ENCODE peak calls at places on chromosome 12, in ten cellular contexts. B, J, N, M, L, Z, V, S, P and A are unnamed samples.

GRCh38 chr12:6640497-6640896 is 4.7 kb upstream of the LPAR5 start:
- DNase-seq in B (no peak), J (no peak), N (no peak), M (no peak), L (no peak), Z (no peak), V (no peak), S (no peak), P (no peak), A (no peak)

GRCh38 chr12:54697836-54698235 is 49.7 kb upstream of the DCD start:
- DNase-seq in B (no peak), J (no peak), N (no peak), M (no peak), L (no peak), Z (no peak), V (no peak), S (no peak), P (no peak), A (no peak)

GRCh38 chr12:58026421-58026820 is 85.1 kb downstream of the ATP23 start:
- DNase-seq in B (no peak), J (no peak), N (no peak), M (no peak), L (no peak), Z (no peak), V (no peak), S (no peak), P (no peak), A (no peak)

GRCh38 chr12:63354919-63355318 is 203.9 kb upstream of the AVPR1A start:
- DNase-seq in B (no peak), J (no peak), N (no peak), M (no peak), L (no peak), Z (no peak), V (no peak), S (no peak), P (no peak), A (no peak)

GRCh38 chr12:120849765-120850164 is 54.4 kb downstream of the SPPL3 start:
- DNase-seq in B (no peak), J (no peak), N (no peak), M (no peak), L (no peak), Z (peak), V (peak), S (no peak), P (no peak), A (no peak)

GRCh38 chr12:26003065-26003464 is 44.6 kb downstream of the RASSF8 start:
- DNase-seq in B (no peak), J (no peak), N (no peak), M (no peak), L (no peak), Z (no peak), V (no peak), S (no peak), P (no peak), A (no peak)

GRCh38 chr12:81502912-81503695 is 256.0 kb downstream of the PPFIA2 start:
- DNase-seq in B (no peak), J (no peak), N (no peak), M (no peak), L (no peak), Z (peak), V (no peak), S (no peak), P (no peak), A (no peak)

GRCh38 chr12:120439646-120440247 is 1.8 kb downstream of the COX6A1 start:
- DNase-seq in B (no peak), J (no peak), N (peak), M (peak), L (peak), Z (peak), V (peak), S (peak), P (peak), A (no peak)

GRCh38 chr12:71551529-71551928 is 111.9 kb downstream of the LGR5 start:
- DNase-seq in B (no peak), J (no peak), N (no peak), M (no peak), L (no peak), Z (peak), V (no peak), S (no peak), P (no peak), A (no peak)

GRCh38 chr12:103841690-103842584 is 903 bp upstream of the NT5DC3 start:
- DNase-seq in B (peak), J (peak), N (peak), M (peak), L (no peak), Z (peak), V (peak), S (peak), P (peak), A (peak)

GRCh38 chr12:71648537-71648936 is 15.1 kb downstream of the ZFC3H1 start:
- DNase-seq in B (no peak), J (no peak), N (no peak), M (no peak), L (no peak), Z (no peak), V (no peak), S (no peak), P (no peak), A (no peak)

GRCh38 chr12:47753021-47754001 is 5.4 kb downstream of the RAPGEF3 start:
- DNase-seq in B (peak), J (peak), N (no peak), M (peak), L (no peak), Z (peak), V (peak), S (no peak), P (no peak), A (no peak)

GRCh38 chr12:25996677-25997076 is 38.2 kb downstream of the RASSF8 start:
- DNase-seq in B (no peak), J (no peak), N (no peak), M (no peak), L (no peak), Z (no peak), V (no peak), S (no peak), P (no peak), A (no peak)

GRCh38 chr12:2833810-2834209 is 1.0 kb downstream of the NRIP2 start:
- DNase-seq in B (no peak), J (no peak), N (no peak), M (no peak), L (no peak), Z (no peak), V (no peak), S (no peak), P (no peak), A (no peak)

GRCh38 chr12:101018540-101018939 is 191.5 kb downstream of the SLC5A8 start:
- DNase-seq in B (no peak), J (no peak), N (no peak), M (no peak), L (no peak), Z (peak), V (no peak), S (no peak), P (no peak), A (no peak)